ENCODE peak calls at places on chromosomes 7 and 10, in six cellular contexts. A is foreskin keratinocyte, S is tibial nerve, T is A549, P is mesendoderm, Q is aorta. W is an unnamed sample. For H3K4me1, the result is how much of the 10 kb centered on the place peaks cover.

GRCh38 chr7:92158660-92159575 is 20.0 kb downstream of the LRRD1 start:
- DNase-seq in A (peak), S (no peak), T (no peak), P (no peak), Q (no peak), W (no peak)

GRCh38 chr7:85608804-85609203 is 421.9 kb upstream of the SEMA3D start:
- DNase-seq in A (no peak), S (no peak), T (no peak), P (no peak), Q (no peak), W (no peak)

GRCh38 chr10:14074062-14074884 is 256.5 kb downstream of the FRMD4A start:
- DNase-seq in A (peak), S (peak), T (peak), P (no peak), Q (peak), W (peak)

GRCh38 chr7:158422551-158423189 is 165.0 kb downstream of the PTPRN2 start:
- DNase-seq in A (no peak), S (no peak), T (no peak), P (peak), Q (no peak), W (no peak)

GRCh38 chr10:99433378-99434020 is 3.1 kb upstream of the GOT1 start:
- DNase-seq in A (no peak), S (no peak), T (no peak), P (peak), Q (no peak), W (no peak)

GRCh38 chr10:78942006-78942405 is 126.8 kb upstream of the ZMIZ1 start:
- DNase-seq in A (no peak), S (no peak), T (no peak), P (no peak), Q (no peak), W (no peak)

GRCh38 chr10:9877978-9878377 is 1139.7 kb upstream of the CELF2 start:
- DNase-seq in A (no peak), S (no peak), T (no peak), P (no peak), Q (no peak), W (no peak)

GRCh38 chr7:6221340-6222319 is 50.8 kb downstream of the CYTH3 start:
- DNase-seq in A (no peak), S (no peak), T (no peak), P (no peak), Q (no peak), W (no peak)

GRCh38 chr7:28708033-28708451 is 250.1 kb downstream of the TRIL start:
- DNase-seq in A (peak), S (no peak), T (no peak), P (peak), Q (no peak), W (no peak)

DNA sequence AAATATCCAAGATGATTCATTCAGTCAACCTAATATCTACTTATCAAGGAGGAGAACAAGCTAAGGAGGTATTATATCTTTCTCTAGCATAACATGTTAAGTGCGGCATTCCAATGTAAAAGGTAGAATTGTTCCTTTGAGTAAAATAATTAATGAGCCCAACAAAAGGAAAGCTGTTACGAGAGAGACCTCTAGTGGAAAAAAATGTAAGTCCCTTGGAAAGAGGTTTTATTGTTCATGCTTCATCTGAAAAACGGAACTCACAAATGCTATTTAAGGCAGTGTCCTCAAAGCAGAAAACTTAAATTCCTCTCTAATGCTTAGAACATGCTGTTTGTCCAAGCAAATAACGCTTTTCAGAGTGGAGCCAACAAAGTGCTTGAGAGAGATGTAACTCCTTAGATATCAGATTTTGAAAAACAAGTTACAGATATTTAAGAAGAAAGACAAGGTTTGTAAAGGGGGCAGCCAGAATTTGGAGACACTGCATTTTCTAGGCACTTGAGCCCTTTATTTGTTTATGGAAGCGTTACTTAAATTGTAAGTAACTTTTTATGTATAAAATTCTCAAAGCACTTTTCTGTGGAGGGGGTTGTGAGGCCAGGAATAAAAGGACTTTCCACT is 119.9 kb downstream of the TFEC start:
- DNase-seq in A (peak), S (no peak), T (no peak), P (peak), Q (no peak), W (no peak)
- H3K27ac ChIP-seq in A (no peak), S (no peak), T (no peak), P (no peak), Q (no peak), W (no peak)

GRCh38 chr7:104956753-104957450 is 57.1 kb upstream of the KMT2E start:
- DNase-seq in A (peak), S (no peak), T (no peak), P (no peak), Q (no peak), W (no peak)
- H3K4me1 ChIP-seq in A (under half), S (under half), T (under half), P (under half), Q (under half), W (under half)

GRCh38 chr7:76383089-76383944 is 24.5 kb upstream of the YWHAG start:
- DNase-seq in A (peak), S (no peak), T (peak), P (peak), Q (no peak), W (no peak)
- H3K27ac ChIP-seq in A (no peak), S (no peak), T (no peak), P (no peak), Q (no peak), W (no peak)

GRCh38 chr7:16233519-16233918 is 187.8 kb downstream of the CRPPA start:
- DNase-seq in A (no peak), S (no peak), T (no peak), P (no peak), Q (no peak), W (no peak)

GRCh38 chr7:16235743-16236142 is 185.6 kb downstream of the CRPPA start:
- DNase-seq in A (no peak), S (no peak), T (no peak), P (no peak), Q (no peak), W (no peak)

GRCh38 chr7:16235152-16235526 is 186.2 kb downstream of the CRPPA start:
- DNase-seq in A (peak), S (no peak), T (no peak), P (no peak), Q (no peak), W (no peak)

GRCh38 chr7:16234493-16235151 is 186.7 kb downstream of the CRPPA start:
- DNase-seq in A (no peak), S (no peak), T (no peak), P (no peak), Q (no peak), W (no peak)

DNA sequence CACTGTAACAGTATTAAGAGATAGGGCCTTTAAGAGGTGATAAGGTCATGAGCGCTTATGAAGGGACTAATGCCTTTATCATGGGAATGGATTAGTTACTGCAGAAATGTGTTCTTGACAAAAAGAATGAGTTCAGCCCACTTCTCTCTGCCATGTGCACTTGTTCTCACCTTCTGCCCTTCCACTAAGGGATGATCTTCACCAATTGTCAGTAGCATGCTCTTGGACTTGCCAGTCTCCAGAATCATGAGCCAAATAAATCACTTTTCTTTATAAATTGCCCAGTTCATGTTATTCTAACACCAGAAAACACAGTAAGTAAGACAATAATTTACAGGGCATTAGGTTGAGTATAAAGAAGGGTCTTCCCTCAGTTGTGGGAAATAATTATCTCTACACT is 189.1 kb downstream of the CRPPA start:
- DNase-seq in A (no peak), S (no peak), T (no peak), P (no peak), Q (no peak), W (no peak)
- H3K4me1 ChIP-seq in A (under half), S (under half), T (under half), P (under half), Q (under half), W (under half)

DNA sequence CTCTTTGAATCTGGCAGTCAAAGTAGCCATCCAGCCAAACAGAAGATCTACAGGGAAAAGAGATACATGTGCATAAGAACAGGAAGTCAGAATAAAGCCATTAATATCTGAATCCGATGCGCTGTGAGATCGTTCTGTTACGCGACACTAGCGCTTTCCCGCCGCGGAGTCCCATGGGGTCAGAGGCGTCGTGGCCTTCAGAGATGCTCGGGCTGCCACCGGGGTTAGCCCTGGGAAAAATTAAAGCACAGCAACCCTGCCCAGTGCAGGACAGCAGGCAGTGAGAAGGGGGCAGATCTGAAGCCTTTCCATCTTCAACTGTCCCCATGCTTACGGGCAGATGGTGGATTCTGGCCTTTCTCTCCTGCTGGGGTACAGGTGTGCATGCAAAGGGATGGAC is 225.6 kb upstream of the MGMT start:
- DNase-seq in A (no peak), S (no peak), T (no peak), P (no peak), Q (no peak), W (no peak)
- H3K27ac ChIP-seq in A (no peak), S (no peak), T (no peak), P (no peak), Q (no peak), W (no peak)

DNA sequence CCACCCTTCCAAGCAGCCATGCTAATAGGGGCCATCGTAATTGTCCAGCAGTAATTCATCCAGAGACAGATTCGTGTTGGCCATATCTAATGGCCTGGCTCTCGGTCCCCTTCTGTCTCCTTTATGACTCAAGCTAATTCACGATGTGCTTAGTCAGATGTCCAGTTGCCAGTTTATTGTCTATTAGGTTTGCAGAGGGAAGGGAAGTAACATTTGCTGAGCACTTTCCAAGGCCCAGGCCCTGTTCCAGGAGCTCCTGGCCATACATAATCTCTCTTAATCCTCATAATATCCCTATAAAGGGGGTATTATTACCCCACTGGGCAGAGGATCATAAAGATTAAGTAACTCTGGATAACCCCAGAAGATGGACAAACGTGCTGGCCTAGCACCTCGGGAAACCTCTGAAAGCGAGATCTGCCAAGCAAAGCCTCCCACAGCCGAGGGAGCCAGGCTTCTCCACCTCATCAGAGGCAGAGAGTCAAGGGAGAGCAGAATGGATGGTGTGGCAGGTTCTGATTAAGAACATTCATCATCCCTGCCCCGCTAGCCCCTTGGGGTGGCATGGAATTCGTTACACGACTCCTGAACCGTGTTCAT is 153.7 kb downstream of the PLXNA4 start:
- DNase-seq in A (no peak), S (no peak), T (no peak), P (no peak), Q (no peak), W (no peak)
- H3K4me1 ChIP-seq in A (under half), S (under half), T (under half), P (under half), Q (under half), W (under half)